ENCODE peak calls at places on chromosome 9, in five cellular contexts. Y, M, H, D and I are unnamed samples.

GRCh38 chr9:100479820-100480219 is 6.9 kb downstream of the TMEFF1 start:
- DNase-seq in Y (no peak), M (no peak), H (no peak), D (no peak), I (no peak)

GRCh38 chr9:38250279-38251035 is 142.0 kb upstream of the ALDH1B1 start:
- DNase-seq in Y (no peak), M (peak), H (no peak), D (no peak), I (no peak)

GRCh38 chr9:124011460-124012301 is at the start of gene LHX2:
- DNase-seq in Y (peak), M (no peak), H (peak), D (no peak), I (no peak)

GRCh38 chr9:128836509-128837145 is 7.0 kb upstream of the SPOUT1 start:
- DNase-seq in Y (no peak), M (no peak), H (no peak), D (no peak), I (no peak)

GRCh38 chr9:87107072-87107471 is 159.8 kb upstream of the GAS1 start:
- DNase-seq in Y (no peak), M (no peak), H (no peak), D (no peak), I (no peak)

GRCh38 chr9:272251-273213 is 57.9 kb downstream of the DOCK8 start:
- DNase-seq in Y (peak), M (peak), H (no peak), D (peak), I (no peak)

GRCh38 chr9:32486839-32487562 is 39.0 kb downstream of the RIGI start:
- DNase-seq in Y (no peak), M (no peak), H (no peak), D (no peak), I (no peak)

GRCh38 chr9:84871983-84872382 is 202.5 kb downstream of the NTRK2 start:
- DNase-seq in Y (no peak), M (no peak), H (no peak), D (no peak), I (no peak)

GRCh38 chr9:89592963-89593775 is 11.6 kb upstream of the GADD45G start:
- DNase-seq in Y (no peak), M (peak), H (no peak), D (no peak), I (no peak)

GRCh38 chr9:127635198-127635735 is 23.2 kb downstream of the STXBP1 start:
- DNase-seq in Y (no peak), M (no peak), H (no peak), D (no peak), I (no peak)

GRCh38 chr9:84238652-84239051 is 101.9 kb downstream of the SLC28A3 start:
- DNase-seq in Y (no peak), M (no peak), H (no peak), D (no peak), I (no peak)

GRCh38 chr9:133880136-133880535 is 112.0 kb downstream of the VAV2 start:
- DNase-seq in Y (no peak), M (no peak), H (no peak), D (no peak), I (no peak)

GRCh38 chr9:81213456-81213855 is 475.9 kb downstream of the TLE1 start:
- DNase-seq in Y (no peak), M (no peak), H (no peak), D (no peak), I (no peak)

GRCh38 chr9:134604834-134605233 is 36.8 kb upstream of the COL5A1 start:
- DNase-seq in Y (no peak), M (peak), H (no peak), D (no peak), I (no peak)

GRCh38 chr9:75431388-75431787 is 343.1 kb downstream of the OSTF1 start:
- DNase-seq in Y (no peak), M (no peak), H (no peak), D (no peak), I (no peak)

GRCh38 chr9:84294551-84294950 is 46.0 kb downstream of the SLC28A3 start:
- DNase-seq in Y (no peak), M (no peak), H (no peak), D (no peak), I (no peak)

GRCh38 chr9:79600466-79600865 is 28.7 kb downstream of the TLE4 start:
- DNase-seq in Y (no peak), M (no peak), H (no peak), D (no peak), I (no peak)

GRCh38 chr9:123867971-123868370 is 62.0 kb downstream of the DENND1A start:
- DNase-seq in Y (no peak), M (no peak), H (no peak), D (no peak), I (no peak)

GRCh38 chr9:135702002-135702721 is at the start of gene KCNT1:
- DNase-seq in Y (no peak), M (peak), H (peak), D (peak), I (peak)

GRCh38 chr9:125521462-125522327 is 185.3 kb downstream of the MAPKAP1 start:
- DNase-seq in Y (no peak), M (no peak), H (no peak), D (no peak), I (no peak)

GRCh38 chr9:101727621-101728524 is 10.6 kb downstream of the GRIN3A start:
- DNase-seq in Y (no peak), M (no peak), H (no peak), D (no peak), I (no peak)

GRCh38 chr9:69279084-69279729 is 45.8 kb upstream of the ENTREP1 start:
- DNase-seq in Y (no peak), M (no peak), H (no peak), D (no peak), I (no peak)

GRCh38 chr9:132752877-132753592 is 82.8 kb downstream of the GTF3C4 start:
- DNase-seq in Y (no peak), M (no peak), H (peak), D (no peak), I (peak)

GRCh38 chr9:91536211-91536691 is 112.6 kb upstream of the NFIL3 start:
- DNase-seq in Y (no peak), M (no peak), H (no peak), D (no peak), I (no peak)

GRCh38 chr9:137105814-137106661 is 8.5 kb downstream of the DPP7 start:
- DNase-seq in Y (no peak), M (no peak), H (peak), D (no peak), I (no peak)

GRCh38 chr9:124306098-124306735 is 48.5 kb downstream of the NEK6 start:
- DNase-seq in Y (no peak), M (no peak), H (no peak), D (no peak), I (no peak)

GRCh38 chr9:128150594-128151342 is 1.5 kb downstream of the LCN2 start:
- DNase-seq in Y (no peak), M (no peak), H (peak), D (no peak), I (no peak)

GRCh38 chr9:112421771-112422222 is 41.9 kb downstream of the HSDL2 start:
- DNase-seq in Y (no peak), M (no peak), H (no peak), D (no peak), I (no peak)

GRCh38 chr9:128232811-128233428 is 29.7 kb downstream of the DNM1 start:
- DNase-seq in Y (no peak), M (no peak), H (no peak), D (no peak), I (no peak)

GRCh38 chr9:5617749-5618148 is 11.2 kb upstream of the RIC1 start:
- DNase-seq in Y (no peak), M (no peak), H (no peak), D (no peak), I (no peak)

GRCh38 chr9:15079989-15080388 is 169.8 kb upstream of the FREM1 start:
- DNase-seq in Y (no peak), M (no peak), H (no peak), D (no peak), I (no peak)

GRCh38 chr9:89037325-89037724 is 46.1 kb downstream of the S1PR3 start:
- DNase-seq in Y (no peak), M (no peak), H (no peak), D (no peak), I (no peak)

GRCh38 chr9:131273791-131274673 is 2.3 kb downstream of the FAM78A start:
- DNase-seq in Y (peak), M (peak), H (no peak), D (no peak), I (no peak)

GRCh38 chr9:92612816-92613215 is 57.1 kb downstream of the IPPK start:
- DNase-seq in Y (no peak), M (no peak), H (no peak), D (no peak), I (no peak)

DNA sequence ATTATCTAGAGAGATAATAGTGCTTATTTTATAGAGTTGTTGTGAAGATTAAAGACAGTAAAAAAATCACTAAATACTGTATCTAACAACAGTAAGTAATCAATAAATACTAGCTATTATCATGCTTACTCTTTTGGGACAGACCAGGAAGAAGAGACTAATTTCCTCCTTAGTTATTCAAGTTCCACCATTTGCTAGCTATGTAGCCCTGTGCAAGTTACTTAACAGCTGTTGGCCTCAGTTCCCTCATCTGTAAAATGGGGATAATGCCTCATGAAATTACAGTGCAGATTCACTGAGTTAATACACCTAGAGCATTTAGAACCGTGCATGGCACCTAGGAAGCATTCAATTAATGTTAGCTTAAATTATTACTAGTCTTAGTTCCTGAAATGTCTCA is 2.6 kb downstream of the RBM18 start:
- DNase-seq in Y (no peak), M (no peak), H (no peak), D (no peak), I (no peak)
- H3K27ac ChIP-seq in Y (peak), M (no peak), H (no peak), D (no peak), I (no peak)

DNA sequence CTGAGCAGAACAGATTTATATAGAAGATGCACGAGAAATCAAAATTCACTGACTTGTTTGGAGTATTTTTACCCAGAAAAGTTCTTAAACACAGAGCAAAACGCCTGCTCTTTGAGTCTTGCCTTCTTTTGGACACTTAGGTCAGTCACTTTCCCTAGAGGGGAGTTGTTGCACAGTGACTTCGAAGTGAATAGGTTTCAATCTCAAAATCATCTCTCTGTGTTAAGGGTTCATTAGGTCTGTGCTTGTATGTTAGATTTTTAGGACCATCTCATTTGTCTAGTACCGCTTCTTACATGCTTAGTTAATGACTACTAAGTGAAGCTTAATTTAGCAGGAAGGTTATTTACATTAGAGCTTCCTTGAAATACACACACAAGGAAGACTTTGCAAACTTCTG is 1.8 kb downstream of the ALDH1A1 start:
- DNase-seq in Y (no peak), M (no peak), H (no peak), D (no peak), I (no peak)
- H3K27ac ChIP-seq in Y (no peak), M (no peak), H (peak), D (no peak), I (peak)

GRCh38 chr9:114179516-114179915 is 24.2 kb downstream of the COL27A1 start:
- DNase-seq in Y (no peak), M (no peak), H (no peak), D (no peak), I (no peak)
- H3K27ac ChIP-seq in Y (peak), M (no peak), H (no peak), D (no peak), I (no peak)

GRCh38 chr9:95091574-95091970 is 225.9 kb downstream of the FANCC start:
- DNase-seq in Y (no peak), M (no peak), H (peak), D (no peak), I (no peak)

GRCh38 chr9:95090871-95091573 is 226.5 kb downstream of the FANCC start:
- DNase-seq in Y (no peak), M (no peak), H (peak), D (no peak), I (no peak)

GRCh38 chr9:95088421-95089161 is 228.9 kb downstream of the FANCC start:
- DNase-seq in Y (no peak), M (no peak), H (peak), D (no peak), I (no peak)

GRCh38 chr9:95089257-95089873 is 228.1 kb downstream of the FANCC start:
- DNase-seq in Y (no peak), M (no peak), H (peak), D (no peak), I (no peak)

DNA sequence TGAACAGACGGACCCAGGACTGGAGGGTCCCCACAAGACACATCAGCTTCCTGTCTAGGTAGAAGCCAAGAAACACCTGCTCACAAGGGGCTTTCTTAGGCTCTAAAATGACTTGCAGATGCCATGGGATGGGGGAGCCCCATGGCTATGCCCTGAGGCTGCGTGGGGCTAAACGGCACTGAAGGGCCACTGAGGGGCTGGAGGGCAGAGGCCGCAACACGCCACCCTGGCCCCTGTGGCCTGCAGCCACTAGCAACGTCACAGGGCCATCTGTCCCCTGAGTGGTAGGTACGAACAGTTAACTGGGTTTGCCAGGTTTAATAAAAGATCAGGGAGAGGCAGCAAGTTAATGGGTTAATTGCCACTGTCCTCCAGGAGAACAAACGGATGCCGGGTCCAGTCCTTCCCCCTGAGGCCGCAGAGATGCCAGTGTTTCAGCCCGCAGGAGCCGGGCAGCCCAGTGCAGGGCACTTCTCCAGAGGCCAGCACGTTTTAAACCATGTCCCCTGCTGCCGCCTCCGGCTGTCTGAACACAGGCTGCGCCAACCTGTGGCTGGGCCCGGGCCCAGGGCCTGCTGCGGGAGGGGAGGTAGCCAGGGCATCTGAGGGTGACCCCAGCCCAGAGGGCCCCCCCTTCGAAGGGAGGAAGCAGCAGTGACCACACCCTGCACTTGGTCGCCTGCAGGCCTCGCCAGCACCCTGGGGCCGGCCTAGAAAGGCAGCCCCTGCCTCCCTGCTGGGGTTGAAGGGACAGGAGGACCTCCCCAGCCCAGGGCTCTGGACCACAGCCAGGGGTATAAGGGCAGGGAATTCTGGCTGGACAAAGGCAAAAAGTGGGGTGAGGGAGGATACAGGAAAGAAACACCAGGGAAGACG is 227.4 kb downstream of the FANCC start:
- DNase-seq in Y (peak), M (no peak), H (peak), D (no peak), I (no peak)
- H3K27ac ChIP-seq in Y (peak), M (no peak), H (peak), D (no peak), I (peak)

DNA sequence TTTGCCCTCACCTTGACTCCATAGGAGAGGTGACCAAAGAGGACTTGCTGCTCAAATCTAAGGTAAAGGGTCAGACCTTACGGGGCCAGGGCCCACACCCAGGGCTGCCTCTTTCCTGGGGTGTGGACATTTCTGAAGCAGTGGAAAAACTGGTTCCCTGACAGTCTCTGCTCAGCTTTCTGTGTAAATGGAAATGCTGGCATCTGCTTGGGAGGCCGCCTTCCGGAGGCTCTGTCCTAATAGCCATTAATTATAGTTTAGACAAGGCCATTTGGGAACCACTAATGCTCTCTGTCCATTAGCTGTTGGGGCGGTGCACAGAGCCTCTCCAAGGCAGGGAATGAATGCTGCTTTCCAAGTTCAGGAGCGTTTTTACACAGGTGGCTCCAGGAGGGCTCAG is 17.3 kb downstream of the USP20 start:
- DNase-seq in Y (no peak), M (no peak), H (no peak), D (no peak), I (no peak)
- H3K27ac ChIP-seq in Y (no peak), M (no peak), H (no peak), D (no peak), I (peak)

GRCh38 chr9:34653610-34654072 is 1.7 kb downstream of the IL11RA start:
- DNase-seq in Y (no peak), M (no peak), H (no peak), D (no peak), I (no peak)
- H3K27ac ChIP-seq in Y (peak), M (no peak), H (peak), D (no peak), I (peak)

DNA sequence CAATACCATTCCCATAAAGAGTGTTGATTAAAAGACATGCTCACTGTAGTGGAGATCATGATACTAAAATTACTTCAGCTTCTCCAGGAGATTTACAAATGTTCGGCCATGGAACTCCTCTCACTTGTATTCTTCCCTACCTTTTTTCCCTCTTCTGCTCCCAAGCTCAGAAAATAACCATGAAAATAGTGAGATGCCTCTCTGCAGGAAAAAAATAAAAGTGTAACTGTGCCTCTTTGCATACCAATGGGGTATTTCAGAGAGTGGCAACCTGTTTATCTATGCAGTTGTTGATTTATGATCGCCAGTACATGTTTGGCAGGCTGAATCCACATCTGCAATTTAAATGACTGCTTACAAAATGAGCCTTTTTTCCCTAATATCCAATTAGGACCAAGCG is 131.0 kb downstream of the ADAMTSL1 start:
- DNase-seq in Y (no peak), M (no peak), H (no peak), D (no peak), I (no peak)
- H3K27ac ChIP-seq in Y (no peak), M (no peak), H (no peak), D (no peak), I (no peak)

GRCh38 chr9:2771661-2772060 is 54.4 kb downstream of the KCNV2 start:
- DNase-seq in Y (no peak), M (no peak), H (no peak), D (no peak), I (no peak)

GRCh38 chr9:2768330-2768729 is 51.0 kb downstream of the KCNV2 start:
- DNase-seq in Y (no peak), M (no peak), H (no peak), D (no peak), I (no peak)

GRCh38 chr9:2767800-2768199 is 50.5 kb downstream of the KCNV2 start:
- DNase-seq in Y (no peak), M (no peak), H (no peak), D (no peak), I (no peak)

GRCh38 chr9:2765250-2765880 is 48.1 kb downstream of the KCNV2 start:
- DNase-seq in Y (no peak), M (no peak), H (no peak), D (no peak), I (no peak)

GRCh38 chr9:2771101-2771500 is 53.8 kb downstream of the KCNV2 start:
- DNase-seq in Y (no peak), M (no peak), H (no peak), D (no peak), I (no peak)
- H3K27ac ChIP-seq in Y (no peak), M (no peak), H (no peak), D (no peak), I (no peak)